ENCODE peak calls at places on chromosomes 7 and 10, in five cellular contexts. S is transverse colon, N is stromal cell of bone marrow, C is fibroblast of the conjunctiva, O is iPS-NIHi11. A is an unnamed sample.

GRCh38 chr10:30037620-30038336 is 21.6 kb downstream of the JCAD start:
- DNase-seq in O (no peak), N (no peak), S (no peak), C (no peak), A (no peak)

GRCh38 chr7:75866129-75866496 is 12.7 kb upstream of the RHBDD2 start:
- DNase-seq in S (no peak), N (no peak), O (no peak), C (no peak), A (no peak)

GRCh38 chr7:21261627-21262564 is 166.0 kb upstream of the SP4 start:
- DNase-seq in N (peak; percentile 1), O (peak; percentile 39), C (no peak), S (peak; percentile 25), A (peak; percentile 33)

GRCh38 chr10:58621379-58622077 is 108.9 kb downstream of the BICC1 start:
- DNase-seq in N (no peak), C (no peak), S (no peak), O (no peak), A (no peak)

GRCh38 chr7:52273685-52274610 is 761.5 kb upstream of the POM121L12 start:
- DNase-seq in S (no peak), C (no peak), N (no peak), O (peak; percentile 68), A (no peak)

GRCh38 chr7:128947854-128948253 is 10.1 kb downstream of the IRF5 start:
- DNase-seq in N (no peak), S (no peak), C (no peak), O (no peak), A (no peak)

GRCh38 chr7:123749537-123749857 is 694 bp upstream of the WASL start:
- DNase-seq in S (no peak), O (no peak), N (peak; percentile 40), C (peak; percentile 45), A (no peak)

GRCh38 chr7:30633223-30633622 is 38.5 kb downstream of the GARS1 start:
- DNase-seq in O (no peak), C (no peak), N (no peak), S (no peak), A (no peak)

GRCh38 chr7:11753441-11753840 is 78.6 kb downstream of the THSD7A start:
- DNase-seq in O (no peak), C (no peak), N (no peak), S (no peak), A (no peak)

GRCh38 chr7:28347462-28347861 is 64.9 kb upstream of the CREB5 start:
- DNase-seq in S (no peak), N (no peak), O (no peak), C (peak; percentile 84), A (no peak)

GRCh38 chr10:29948971-29949370 is 110.4 kb downstream of the JCAD start:
- DNase-seq in C (no peak), N (no peak), O (no peak), S (no peak), A (no peak)

GRCh38 chr10:126638542-126638941 is 32.0 kb downstream of the C10orf90 start:
- DNase-seq in N (no peak), C (no peak), O (no peak), S (no peak), A (no peak)

GRCh38 chr10:8048281-8049008 is 6.0 kb upstream of the GATA3 start:
- DNase-seq in N (no peak), O (no peak), C (no peak), S (no peak), A (no peak)

GRCh38 chr10:43854042-43854441 is 205.4 kb upstream of the ZNF32 start:
- DNase-seq in N (no peak), C (no peak), S (no peak), O (no peak), A (no peak)

GRCh38 chr7:39248693-39249090 is 271.0 kb downstream of the POU6F2 start:
- DNase-seq in S (no peak), O (no peak), C (no peak), N (peak; percentile 6), A (no peak)

GRCh38 chr7:66250711-66251110 is 45.6 kb downstream of the TPST1 start:
- DNase-seq in N (peak; percentile 31), C (no peak), O (no peak), S (no peak), A (no peak)

GRCh38 chr10:31602541-31603244 is 283.7 kb downstream of the ZEB1 start:
- DNase-seq in C (peak; percentile 82), S (peak; percentile 58), O (peak; percentile 70), N (peak; percentile 89), A (peak; percentile 54)

GRCh38 chr7:5656233-5656632 is 125.2 kb downstream of the RNF216 start:
- DNase-seq in S (no peak), N (no peak), C (no peak), O (no peak), A (no peak)

GRCh38 chr10:58508316-58508715 is 4.4 kb upstream of the BICC1 start:
- DNase-seq in C (no peak), S (no peak), O (no peak), N (no peak), A (no peak)

GRCh38 chr7:1531979-1532455 is 1.5 kb downstream of the MAFK start:
- DNase-seq in N (no peak), O (no peak), S (no peak), C (no peak), A (peak; percentile 62)

GRCh38 chr10:44510716-44511115 is 125.8 kb upstream of the CXCL12 start:
- DNase-seq in C (no peak), S (no peak), N (peak; percentile 65), O (no peak), A (no peak)

GRCh38 chr7:116796471-116796870 is 65.9 kb upstream of the CAPZA2 start:
- DNase-seq in O (no peak), C (no peak), N (no peak), S (no peak), A (no peak)

GRCh38 chr10:46992794-46993552 is 81.7 kb downstream of the PTPN20 start:
- DNase-seq in S (peak; percentile 25), C (peak; percentile 3), O (peak; percentile 59), N (peak; percentile 43), A (no peak)

GRCh38 chr7:81447351-81447952 is 322.4 kb downstream of the HGF start:
- DNase-seq in C (peak; percentile 72), O (peak; percentile 40), N (peak; percentile 68), S (peak; percentile 16), A (no peak)

GRCh38 chr7:11374629-11375028 is 401.0 kb downstream of the PHF14 start:
- DNase-seq in O (no peak), S (no peak), N (no peak), C (no peak), A (no peak)

GRCh38 chr10:124744688-124745055 is 494 bp upstream of the FAM53B start:
- DNase-seq in N (no peak), C (peak; percentile 66), S (no peak), O (peak; percentile 33), A (no peak)

GRCh38 chr7:139720705-139721231 is 57.0 kb downstream of the HIPK2 start:
- DNase-seq in S (peak; percentile 50), N (peak; percentile 67), O (no peak), C (no peak), A (peak; percentile 25)

GRCh38 chr7:45066409-45066808 is 22.4 kb downstream of the NACAD start:
- DNase-seq in N (no peak), C (no peak), S (no peak), O (no peak), A (peak; percentile 7)

GRCh38 chr10:22481687-22482539 is 136.6 kb downstream of the SPAG6 start:
- DNase-seq in S (no peak), N (peak; percentile 21), O (no peak), C (no peak), A (no peak)

GRCh38 chr10:71264345-71265200 is 52.2 kb downstream of the UNC5B start:
- DNase-seq in C (no peak), S (no peak), O (no peak), N (no peak), A (no peak)

GRCh38 chr7:882336-883028 is 6.1 kb downstream of the GET4 start:
- DNase-seq in O (no peak), N (no peak), S (no peak), C (no peak), A (no peak)

GRCh38 chr10:125206618-125207017 is 46.3 kb upstream of the CTBP2 start:
- DNase-seq in S (no peak), N (no peak), C (no peak), O (no peak), A (no peak)

GRCh38 chr10:79137826-79138225 is 69.1 kb downstream of the ZMIZ1 start:
- DNase-seq in O (peak; percentile 41), C (no peak), S (peak; percentile 42), N (no peak), A (no peak)

GRCh38 chr7:98483964-98484545 is 83.2 kb upstream of the BAIAP2L1 start:
- DNase-seq in S (no peak), C (no peak), O (no peak), N (no peak), A (no peak)

GRCh38 chr10:71451754-71452153 is 55.0 kb downstream of the CDH23 start:
- DNase-seq in S (no peak), N (no peak), C (no peak), O (no peak), A (no peak)

GRCh38 chr7:138308116-138308515 is 151.9 kb upstream of the TRIM24 start:
- DNase-seq in N (no peak), C (no peak), S (no peak), O (no peak), A (no peak)

GRCh38 chr10:68734349-68734748 is 13.3 kb downstream of the CCAR1 start:
- DNase-seq in S (no peak), O (no peak), N (no peak), C (no peak), A (no peak)

GRCh38 chr7:111090834-111091233 is at the start of gene LRRN3:
- DNase-seq in N (peak; percentile 40), C (no peak), S (no peak), O (no peak), A (no peak)